ENCODE peak calls at places on chromosomes 2 and 18, in four cellular contexts. K is EL, V is activated gamma-delta T cell treated with Interleukin-2 at 50 U/mL for 16 hours, I is HTR-8/SVneo. X is an unnamed sample.

GRCh38 chr18:74803769-74804168 is 206.1 kb downstream of the ZNF407 start:
- DNase-seq in K (no peak), V (no peak), I (no peak), X (no peak)

GRCh38 chr2:132798334-132798733 is 128.3 kb upstream of the LYPD1 start:
- DNase-seq in K (no peak), V (no peak), I (no peak), X (no peak)

GRCh38 chr2:160373263-160374019 is 120.2 kb downstream of the RBMS1 start:
- DNase-seq in K (no peak), V (no peak), I (no peak), X (no peak)

GRCh38 chr18:38790303-38790702 is 1224.7 kb upstream of the CELF4 start:
- DNase-seq in K (no peak), V (no peak), I (no peak), X (no peak)

GRCh38 chr2:169709335-169709734 is 15.1 kb downstream of the PHOSPHO2 start:
- DNase-seq in K (no peak), V (no peak), I (no peak), X (no peak)

GRCh38 chr2:181312515-181312927 is 144.7 kb upstream of the ITGA4 start:
- DNase-seq in K (no peak), V (no peak), I (no peak), X (no peak)

GRCh38 chr2:233369897-233370758 is 15.8 kb downstream of the DGKD start:
- DNase-seq in K (no peak), V (no peak), I (no peak), X (no peak)

GRCh38 chr2:74602553-74603281 is 45.4 kb downstream of the M1AP start:
- DNase-seq in K (peak), V (no peak), I (no peak), X (no peak)

GRCh38 chr2:73561422-73561821 is 80.8 kb downstream of the NAT8 start:
- DNase-seq in K (no peak), V (no peak), I (no peak), X (no peak)

GRCh38 chr18:37553633-37554398 is 11.8 kb downstream of the CELF4 start:
- DNase-seq in K (no peak), V (no peak), I (no peak), X (no peak)

GRCh38 chr2:220162320-220162719 is 534.9 kb downstream of the SLC4A3 start:
- DNase-seq in K (no peak), V (no peak), I (no peak), X (no peak)

GRCh38 chr18:3048121-3048520 is 35.2 kb upstream of the LPIN2 start:
- DNase-seq in K (no peak), V (no peak), I (no peak), X (no peak)

GRCh38 chr2:189153608-189154007 is 26.0 kb downstream of the COL5A2 start:
- DNase-seq in K (no peak), V (no peak), I (no peak), X (no peak)

GRCh38 chr2:128386066-128386465 is 67.4 kb upstream of the HS6ST1 start:
- DNase-seq in K (no peak), V (no peak), I (no peak), X (no peak)

GRCh38 chr2:236345081-236345714 is 81.0 kb upstream of the ASB18 start:
- DNase-seq in K (no peak), V (no peak), I (no peak), X (no peak)

GRCh38 chr2:163348843-163349395 is 386.9 kb downstream of the FIGN start:
- DNase-seq in K (peak), V (no peak), I (peak), X (peak)

GRCh38 chr18:77039196-77040140 is 93.1 kb downstream of the MBP start:
- DNase-seq in K (no peak), V (no peak), I (no peak), X (no peak)

GRCh38 chr2:192265751-192266150 is 71.0 kb upstream of the TMEFF2 start:
- DNase-seq in K (no peak), V (no peak), I (no peak), X (no peak)

GRCh38 chr18:5961097-5961827 is 65.9 kb upstream of the TMEM200C start:
- DNase-seq in K (no peak), V (no peak), I (no peak), X (no peak)

GRCh38 chr2:121387591-121388325 is 102.8 kb upstream of the TFCP2L1 start:
- DNase-seq in K (peak), V (no peak), I (no peak), X (no peak)

GRCh38 chr2:102061962-102062795 is 70.4 kb downstream of the IL1R2 start:
- DNase-seq in K (peak), V (no peak), I (no peak), X (no peak)

GRCh38 chr2:128275498-128276045 is 43.1 kb downstream of the HS6ST1 start:
- DNase-seq in K (no peak), V (no peak), I (no peak), X (no peak)

GRCh38 chr2:73685770-73686438 is 43.7 kb upstream of the NAT8 start:
- DNase-seq in K (peak), V (no peak), I (no peak), X (no peak)